ENCODE peak calls at places on chromosome 16, in eight cellular contexts. T is epithelial cell of esophagus, X is HEK293T, D is left lung, W is ovary, A is HT1080, P is fibroblast of pulmonary artery, E is T-helper 22 cell. F is an unnamed sample.

GRCh38 chr16:57503366-57503765 is 17.1 kb upstream of the DOK4 start:
- DNase-seq in P (peak), E (no peak), D (peak), A (no peak), W (no peak), X (no peak), T (no peak), F (no peak)

GRCh38 chr16:5670198-5670597 is 572.6 kb upstream of the EEF2KMT start:
- DNase-seq in T (no peak), A (no peak), E (no peak), W (no peak), P (no peak), D (no peak), X (no peak), F (no peak)

GRCh38 chr16:56700195-56700594 is 17.9 kb downstream of the MT1X start:
- DNase-seq in D (no peak), T (no peak), P (peak), X (no peak), W (no peak), A (no peak), E (no peak), F (no peak)

GRCh38 chr16:31713945-31714898 is 159.4 kb upstream of the ZNF267 start:
- DNase-seq in T (peak), P (no peak), E (no peak), A (no peak), D (no peak), W (no peak), X (peak), F (peak)

GRCh38 chr16:49921106-49921505 is 65.2 kb upstream of the ZNF423 start:
- DNase-seq in A (no peak), T (no peak), D (no peak), E (no peak), W (no peak), X (no peak), P (no peak), F (no peak)

GRCh38 chr16:88703486-88704309 is 2.5 kb downstream of the RNF166 start:
- DNase-seq in W (no peak), T (no peak), E (peak), A (no peak), P (no peak), D (peak), X (no peak), F (peak)

GRCh38 chr16:28980929-28981328 is 3.9 kb upstream of the LAT start:
- DNase-seq in E (no peak), A (no peak), T (no peak), W (no peak), X (no peak), D (no peak), P (no peak), F (no peak)

GRCh38 chr16:16974192-16974591 is 496.6 kb downstream of the XYLT1 start:
- DNase-seq in D (no peak), X (no peak), A (no peak), E (no peak), T (no peak), W (no peak), P (no peak), F (no peak)

GRCh38 chr16:12260647-12261262 is 284.2 kb downstream of the SNX29 start:
- DNase-seq in E (no peak), D (no peak), X (peak), P (peak), T (peak), A (peak), W (peak), F (no peak)

GRCh38 chr16:31700530-31701388 is 172.8 kb upstream of the ZNF267 start:
- DNase-seq in D (peak), E (peak), A (peak), T (peak), X (peak), P (peak), W (peak), F (peak)

GRCh38 chr16:87806246-87806607 is 40.4 kb upstream of the KLHDC4 start:
- DNase-seq in T (peak), W (no peak), E (no peak), D (no peak), X (no peak), P (no peak), A (no peak), F (peak)

GRCh38 chr16:87056083-87056482 is 261.1 kb downstream of the C16orf95 start:
- DNase-seq in E (no peak), X (no peak), D (no peak), W (no peak), P (peak), T (peak), A (peak), F (peak)

GRCh38 chr16:17512636-17513220 is 42.0 kb upstream of the XYLT1 start:
- DNase-seq in P (no peak), D (no peak), X (no peak), W (no peak), A (no peak), E (no peak), T (no peak), F (no peak)

GRCh38 chr16:28569968-28570752 is 16.4 kb downstream of the SGF29 start:
- DNase-seq in P (no peak), D (no peak), A (no peak), X (no peak), E (no peak), T (no peak), W (no peak), F (no peak)

GRCh38 chr16:80974649-80975376 is 31.9 kb downstream of the CMC2 start:
- DNase-seq in A (no peak), W (no peak), E (no peak), P (peak), T (no peak), X (no peak), D (no peak), F (no peak)

GRCh38 chr16:85519540-85520231 is 93.4 kb upstream of the GSE1 start:
- DNase-seq in E (no peak), P (no peak), X (no peak), D (no peak), T (no peak), A (no peak), W (no peak), F (no peak)

GRCh38 chr16:19722981-19723380 is 4.9 kb downstream of the IQCK start:
- DNase-seq in T (no peak), W (no peak), A (no peak), X (no peak), E (no peak), P (no peak), D (no peak), F (no peak)

GRCh38 chr16:89035698-89036570 is 57.7 kb upstream of the ACSF3 start:
- DNase-seq in T (no peak), P (no peak), E (no peak), A (no peak), X (no peak), W (no peak), D (no peak), F (no peak)

GRCh38 chr16:78633551-78633950 is 534.1 kb downstream of the WWOX start:
- DNase-seq in P (no peak), A (peak), T (no peak), W (no peak), D (no peak), X (no peak), E (no peak), F (peak)

GRCh38 chr16:2339521-2340484 is 725 bp downstream of the ABCA3 start:
- DNase-seq in X (peak), A (peak), D (no peak), T (peak), P (no peak), E (peak), W (peak), F (peak)

GRCh38 chr16:1960665-1961630 is 1.6 kb downstream of the NDUFB10 start:
- DNase-seq in P (peak), T (peak), X (no peak), D (no peak), E (no peak), W (no peak), A (peak), F (peak)

GRCh38 chr16:19844945-19845641 is 39.6 kb downstream of the GPRC5B start:
- DNase-seq in A (peak), P (peak), W (no peak), T (peak), D (no peak), E (no peak), X (no peak), F (peak)

GRCh38 chr16:19559242-19559910 is 3.9 kb downstream of the VPS35L start:
- DNase-seq in T (peak), E (no peak), X (peak), D (no peak), A (peak), W (no peak), P (peak), F (peak)

GRCh38 chr16:1773703-1774455 is 945 bp upstream of the MRPS34 start:
- DNase-seq in D (no peak), A (no peak), W (no peak), P (no peak), X (no peak), E (no peak), T (peak), F (no peak)

GRCh38 chr16:29663020-29663828 is at the start of gene SPN:
- DNase-seq in D (no peak), E (no peak), P (no peak), X (no peak), A (no peak), W (no peak), T (no peak), F (no peak)

GRCh38 chr16:70661918-70662641 is 15.7 kb downstream of the IL34 start:
- DNase-seq in E (no peak), W (peak), X (no peak), A (no peak), D (no peak), T (no peak), P (peak), F (peak)

GRCh38 chr16:47492428-47493357 is 31.6 kb downstream of the PHKB start:
- DNase-seq in P (peak), X (peak), D (peak), E (no peak), W (peak), T (no peak), A (no peak), F (peak)

GRCh38 chr16:4273858-4274291 is 1.1 kb upstream of the TFAP4 start:
- DNase-seq in T (peak), X (peak), W (peak), E (no peak), P (peak), A (peak), D (peak), F (peak)

GRCh38 chr16:51326131-51326856 is 175.2 kb upstream of the SALL1 start:
- DNase-seq in X (no peak), P (peak), A (peak), W (no peak), T (peak), D (no peak), E (no peak), F (peak)

GRCh38 chr16:57863434-57864160 is 61.3 kb upstream of the KIFC3 start:
- DNase-seq in A (peak), P (peak), W (peak), D (peak), T (peak), E (no peak), X (peak), F (peak)

F was measured in Daoy.